ENCODE peak calls at places on chromosome 7, in ten cellular contexts. I is activated CD4-positive, CD25-positive, alpha-beta regulatory T cell; Z is stimulated activated CD4-positive, alpha-beta T cell treated with anti-CD3 and anti-CD28 coated beads, Interleukin-4, amount 100 ng/mL, for 24 hours; Y is amniotic stem cell; V is naive thymus-derived CD8-positive, alpha-beta T cell; W is NCI-H1105 treated with DMSO at 0.1 percent for 48 hours; G is activated CD8-positive, alpha-beta memory T cell treated with anti-CD3 and anti-CD28 coated beads, Interleukin-2, amount 50 U/mL, for 48 hours; J is retina; P is cardiac muscle cell; S is NCI-H187. E is an unnamed sample.

GRCh38 chr7:18570441-18570840 is 74.9 kb downstream of the HDAC9 start:
- DNase-seq in V (no peak), J (no peak), W (peak; percentile 55), I (no peak), Y (no peak), G (no peak), P (no peak), S (no peak), Z (no peak), E (no peak)

GRCh38 chr7:18345641-18346234 is 149.8 kb upstream of the HDAC9 start:
- DNase-seq in G (no peak), V (no peak), S (peak; percentile 23), I (no peak), Z (peak; percentile 30), W (peak; percentile 75), J (peak; percentile 61), P (peak; percentile 76), Y (no peak), E (peak; percentile 26)

GRCh38 chr7:23273141-23273599 is 26.0 kb upstream of the MALSU1 start:
- DNase-seq in W (peak; percentile 87), V (peak; percentile 83), Z (peak; percentile 92), J (peak; percentile 65), Y (peak; percentile 73), G (peak; percentile 97), I (peak; percentile 80), S (peak; percentile 78), P (peak; percentile 94), E (peak; percentile 81)

GRCh38 chr7:36570508-36571219 is 153.6 kb downstream of the AOAH start:
- DNase-seq in S (no peak), Z (no peak), P (no peak), Y (no peak), G (no peak), J (no peak), V (no peak), I (no peak), W (no peak), E (no peak)

GRCh38 chr7:127474457-127474856 is 81.9 kb upstream of the ZNF800 start:
- DNase-seq in S (no peak), G (no peak), I (no peak), Y (no peak), Z (no peak), P (peak; percentile 4), V (no peak), W (no peak), J (no peak), E (no peak)

GRCh38 chr7:28142650-28143049 is 37.9 kb downstream of the JAZF1 start:
- DNase-seq in S (no peak), J (no peak), V (no peak), Y (no peak), Z (no peak), P (no peak), W (no peak), I (no peak), G (no peak), E (no peak)

GRCh38 chr7:16484453-16485158 is 19.1 kb upstream of the SOSTDC1 start:
- DNase-seq in G (no peak), W (no peak), V (no peak), P (peak; percentile 83), S (no peak), Y (no peak), I (no peak), Z (no peak), J (no peak), E (no peak)

GRCh38 chr7:119545118-119545517 is 727.9 kb upstream of the KCND2 start:
- DNase-seq in Z (no peak), G (no peak), I (no peak), S (no peak), W (no peak), P (peak; percentile 23), J (no peak), Y (no peak), V (no peak), E (no peak)

GRCh38 chr7:139915301-139915863 is 86.3 kb downstream of the TBXAS1 start:
- DNase-seq in J (no peak), V (no peak), P (no peak), S (no peak), W (no peak), I (no peak), Y (no peak), Z (no peak), G (no peak), E (no peak)

GRCh38 chr7:90828601-90829000 is 232.5 kb downstream of the CDK14 start:
- DNase-seq in J (no peak), G (no peak), V (no peak), Y (no peak), P (no peak), I (no peak), W (no peak), S (no peak), Z (no peak), E (no peak)

GRCh38 chr7:4144801-4145470 is 537.2 kb upstream of the FOXK1 start:
- DNase-seq in S (no peak), V (no peak), J (peak; percentile 87), I (no peak), G (no peak), Y (no peak), P (peak; percentile 3), Z (no peak), W (no peak), E (no peak)

GRCh38 chr7:90407484-90407821 is 4.2 kb downstream of the CLDN12 start:
- DNase-seq in W (no peak), I (no peak), J (no peak), P (no peak), Y (no peak), S (no peak), V (no peak), G (no peak), Z (no peak), E (no peak)

GRCh38 chr7:135923700-135924261 is 53.4 kb downstream of the MTPN start:
- DNase-seq in S (no peak), P (peak; percentile 83), G (no peak), J (no peak), Z (no peak), V (no peak), W (no peak), I (no peak), Y (peak; percentile 64), E (no peak)

GRCh38 chr7:76054129-76055120 is 6.5 kb downstream of the MDH2 start:
- DNase-seq in G (no peak), S (no peak), P (peak; percentile 31), I (no peak), W (no peak), J (peak; percentile 31), Y (no peak), V (no peak), Z (no peak), E (no peak)

GRCh38 chr7:26202019-26202985 is 757 bp downstream of the CBX3 start:
- DNase-seq in Y (no peak), W (peak; percentile 16), P (no peak), I (peak; percentile 47), S (no peak), Z (peak; percentile 65), G (peak; percentile 82), V (no peak), J (peak; percentile 67), E (no peak)

GRCh38 chr7:3359011-3359410 is 58.0 kb downstream of the SDK1 start:
- DNase-seq in J (no peak), G (no peak), S (no peak), Y (no peak), V (no peak), W (no peak), P (no peak), Z (no peak), I (no peak), E (no peak)

GRCh38 chr7:140495514-140496097 is 16.3 kb upstream of the MKRN1 start:
- DNase-seq in Z (no peak), J (no peak), W (no peak), S (no peak), Y (no peak), G (no peak), P (no peak), I (no peak), V (no peak), E (no peak)

GRCh38 chr7:82566752-82567151 is 123.2 kb upstream of the CACNA2D1 start:
- DNase-seq in J (no peak), Z (no peak), S (no peak), W (peak; percentile 55), G (no peak), Y (no peak), I (no peak), V (no peak), P (no peak), E (peak; percentile 7)

GRCh38 chr7:107151538-107151937 is 17.3 kb upstream of the HBP1 start:
- DNase-seq in G (no peak), P (no peak), Z (no peak), V (no peak), W (no peak), I (no peak), S (no peak), J (no peak), Y (no peak), E (no peak)

GRCh38 chr7:22499044-22499443 is 944 bp downstream of the STEAP1B start:
- DNase-seq in Y (no peak), I (no peak), G (no peak), S (no peak), P (no peak), J (no peak), Z (no peak), V (no peak), W (no peak), E (no peak)

GRCh38 chr7:110775046-110775445 is 315.9 kb upstream of the LRRN3 start:
- DNase-seq in S (no peak), V (no peak), I (no peak), J (no peak), G (no peak), Y (peak; percentile 11), W (no peak), Z (no peak), P (no peak), E (no peak)

GRCh38 chr7:2934984-2935740 is 91.1 kb upstream of the GNA12 start:
- DNase-seq in P (no peak), G (peak; percentile 45), S (no peak), Z (no peak), V (no peak), J (no peak), W (no peak), Y (no peak), I (no peak), E (no peak)

GRCh38 chr7:100489824-100490223 is 6.1 kb downstream of the NYAP1 start:
- DNase-seq in P (peak; percentile 94), J (peak; percentile 95), G (no peak), W (peak; percentile 98), S (peak; percentile 93), V (no peak), Z (no peak), Y (peak; percentile 21), I (no peak), E (peak; percentile 97)

GRCh38 chr7:46970486-46970885 is 611.4 kb downstream of the TNS3 start:
- DNase-seq in I (no peak), G (no peak), V (no peak), P (no peak), Y (no peak), W (no peak), J (no peak), Z (no peak), S (no peak), E (no peak)

GRCh38 chr7:13563676-13564075 is 425.8 kb downstream of the ETV1 start:
- DNase-seq in J (no peak), V (no peak), Z (no peak), P (no peak), G (no peak), Y (no peak), S (no peak), I (no peak), W (no peak), E (no peak)

GRCh38 chr7:159317294-159317693 is 172.6 kb upstream of the VIPR2 start:
- DNase-seq in S (no peak), Z (no peak), P (no peak), I (no peak), J (no peak), G (no peak), W (no peak), Y (no peak), V (no peak), E (no peak)

GRCh38 chr7:151398446-151399304 is 11.2 kb downstream of the WDR86 start:
- DNase-seq in I (no peak), P (no peak), J (no peak), S (no peak), G (no peak), V (no peak), Y (no peak), Z (no peak), W (no peak), E (no peak)

GRCh38 chr7:75064291-75064690 is 9.3 kb downstream of the RCC1L start:
- DNase-seq in S (no peak), J (no peak), V (no peak), Z (no peak), W (no peak), P (no peak), Y (no peak), I (no peak), G (no peak), E (no peak)